ENCODE peak calls at places on chromosomes 13 and 19, in seven cellular contexts. D is stomach, O is spleen, Y is H1, F is prostate gland, G is breast epithelium, W is sigmoid colon. K is an unnamed sample.

GRCh38 chr19:55082023-55082851 is 6.6 kb downstream of the EPS8L1 start:
- DNase-seq in D (no peak), O (no peak), Y (peak; percentile 74), F (no peak), G (no peak), W (no peak), K (no peak)

GRCh38 chr19:35729021-35729420 is 11.2 kb downstream of the KMT2B start:
- DNase-seq in D (no peak), O (no peak), Y (no peak), F (no peak), G (no peak), W (no peak), K (no peak)

GRCh38 chr19:33032218-33032781 is 32.4 kb downstream of the RHPN2 start:
- DNase-seq in D (no peak), O (no peak), Y (no peak), F (peak; percentile 72), G (no peak), W (no peak), K (no peak)

GRCh38 chr13:101511766-101512165 is 59.3 kb downstream of the ITGBL1 start:
- DNase-seq in D (no peak), O (no peak), Y (no peak), F (no peak), G (no peak), W (no peak), K (no peak)

GRCh38 chr19:54905908-54906511 is at the start of gene NCR1:
- DNase-seq in D (no peak), O (peak; percentile 77), Y (no peak), F (no peak), G (no peak), W (no peak), K (no peak)

GRCh38 chr13:93466502-93467036 is 240.0 kb downstream of the GPC6 start:
- DNase-seq in D (no peak), O (no peak), Y (no peak), F (no peak), G (no peak), W (no peak), K (no peak)

GRCh38 chr13:46866150-46866549 is 30.7 kb downstream of the HTR2A start:
- DNase-seq in D (no peak), O (no peak), Y (no peak), F (no peak), G (no peak), W (peak; percentile 74), K (no peak)

GRCh38 chr19:17775991-17776803 is 18.7 kb upstream of the B3GNT3 start:
- DNase-seq in D (no peak), O (peak; percentile 85), Y (no peak), F (no peak), G (no peak), W (no peak), K (no peak)

GRCh38 chr19:47305309-47305751 is 4.3 kb upstream of the C5AR1 start:
- DNase-seq in D (peak; percentile 73), O (peak; percentile 88), Y (peak; percentile 96), F (no peak), G (no peak), W (peak; percentile 83), K (peak; percentile 91)

GRCh38 chr13:96052655-96053002 is 572 bp downstream of the UGGT2 start:
- DNase-seq in D (no peak), O (no peak), Y (peak; percentile 70), F (no peak), G (no peak), W (no peak), K (no peak)

DNA sequence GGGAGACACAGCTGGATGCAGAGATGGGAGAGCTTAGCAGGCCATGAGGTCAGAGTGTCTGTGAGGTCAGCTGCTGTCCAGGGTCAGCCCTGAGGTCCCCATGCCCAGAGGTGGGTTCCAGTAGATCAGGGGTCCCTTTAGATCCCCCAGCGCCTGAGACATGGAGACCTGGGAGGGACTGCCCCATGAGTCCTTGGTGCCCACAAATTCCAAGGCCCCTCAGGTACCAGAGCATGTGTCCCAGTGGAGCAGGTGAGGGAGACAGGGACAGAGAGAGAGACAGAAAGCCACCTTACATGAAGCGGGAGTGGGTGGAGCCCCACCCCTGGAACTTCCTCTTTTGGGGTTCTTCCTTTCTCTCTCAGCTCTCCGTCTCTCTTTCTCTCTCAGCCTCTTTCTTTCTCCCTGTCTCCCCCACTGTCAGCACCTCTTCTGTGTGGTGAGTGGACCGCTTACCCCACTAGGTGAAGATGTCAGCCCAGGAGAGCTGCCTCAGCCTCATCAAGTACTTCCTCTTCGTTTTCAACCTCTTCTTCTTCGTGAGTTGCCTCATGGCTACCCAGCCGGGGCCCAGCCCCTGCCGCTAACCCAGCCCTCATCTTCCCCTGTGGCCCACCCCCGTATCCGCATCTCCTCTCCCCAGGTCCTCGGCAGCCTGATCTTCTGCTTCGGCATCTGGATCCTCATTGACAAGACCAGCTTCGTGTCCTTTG is at the start of gene CD37:
- DNase-seq in D (peak; percentile 33), O (peak; percentile 90), Y (no peak), F (no peak), G (peak; percentile 18), W (no peak), K (peak; percentile 74)
- TF ChIP-seq POLR2AphosphoS5 in D (no peak), O (peak; percentile 49), Y (no peak), F (no peak), G (no peak), W (no peak), K (no peak)

GRCh38 chr19:52028780-52029123 is 573 bp upstream of the ZNF614 start:
- DNase-seq in D (no peak), O (no peak), Y (no peak), F (no peak), G (no peak), W (no peak), K (no peak)

GRCh38 chr19:52034051-52034728 is 6.0 kb upstream of the ZNF614 start:
- DNase-seq in D (no peak), O (no peak), Y (no peak), F (no peak), G (no peak), W (no peak), K (no peak)

DNA sequence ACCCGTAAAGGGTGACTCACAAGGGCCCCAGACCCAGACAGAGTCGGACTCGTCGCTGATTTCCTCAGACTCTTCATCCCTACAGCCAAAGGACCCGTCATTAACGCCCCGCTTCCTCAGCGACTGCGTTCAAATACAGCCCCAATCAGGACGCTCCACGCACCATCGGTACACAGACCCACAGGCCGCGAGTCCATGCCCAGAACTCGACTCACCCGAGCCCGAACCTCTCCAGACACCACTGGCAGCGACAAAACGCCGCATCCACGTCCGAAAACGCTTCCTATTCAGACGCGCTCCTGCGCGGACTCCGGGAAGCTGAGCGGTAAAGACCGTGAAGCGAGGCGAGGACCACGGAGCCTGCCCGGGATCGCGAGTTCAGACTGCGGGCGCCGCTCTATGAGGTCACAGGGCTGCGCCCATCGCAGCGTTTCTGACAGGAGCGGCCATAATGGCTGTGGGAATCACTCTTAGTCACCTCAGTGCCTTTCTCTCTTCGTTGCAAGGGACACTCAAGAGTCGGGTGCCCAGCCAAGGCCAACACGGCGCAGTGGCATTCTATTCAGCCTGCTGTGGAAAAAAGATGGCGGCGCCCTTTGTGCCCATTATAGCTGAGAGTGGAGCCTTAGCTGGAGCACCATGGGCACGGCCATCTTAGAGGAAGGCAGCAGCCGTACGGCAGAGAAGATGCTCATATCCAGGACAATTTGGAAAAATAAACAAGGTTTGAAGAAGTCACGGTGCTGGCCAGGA is at the start of gene ZNF614:
- DNase-seq in D (peak; percentile 87), O (peak; percentile 97), Y (peak; percentile 95), F (peak; percentile 85), G (peak; percentile 71), W (peak; percentile 90), K (peak; percentile 89)
- TF ChIP-seq POLR2A in D (no peak), O (no peak), Y (no peak), F (peak; percentile 27), G (peak; percentile 25), W (peak; percentile 9), K (no peak)

GRCh38 chr19:6535558-6536137 is 4.8 kb downstream of the TNFSF9 start:
- DNase-seq in D (no peak), O (no peak), Y (no peak), F (no peak), G (no peak), W (no peak), K (no peak)

GRCh38 chr19:6536138-6536671 is 5.4 kb downstream of the TNFSF9 start:
- DNase-seq in D (peak; percentile 50), O (peak; percentile 80), Y (peak; percentile 77), F (no peak), G (peak; percentile 36), W (no peak), K (no peak)

GRCh38 chr19:6533000-6533328 is 2.1 kb downstream of the TNFSF9 start:
- DNase-seq in D (no peak), O (no peak), Y (no peak), F (no peak), G (no peak), W (no peak), K (no peak)

GRCh38 chr19:6533746-6534418 is 3.1 kb downstream of the TNFSF9 start:
- DNase-seq in D (no peak), O (no peak), Y (peak; percentile 65), F (no peak), G (no peak), W (no peak), K (no peak)

GRCh38 chr19:6534451-6535093 is 3.7 kb downstream of the TNFSF9 start:
- DNase-seq in D (no peak), O (peak; percentile 73), Y (peak; percentile 71), F (no peak), G (no peak), W (no peak), K (no peak)
- TF ChIP-seq POLR2AphosphoS5 in D (no peak), O (no peak), Y (no peak), F (no peak), G (no peak), W (no peak), K (no peak)

GRCh38 chr13:92188574-92188973 is 790.2 kb downstream of the GPC5 start:
- DNase-seq in D (no peak), O (no peak), Y (no peak), F (no peak), G (no peak), W (no peak), K (no peak)
- TF ChIP-seq POLR2A in D (no peak), O (no peak), Y (no peak), F (no peak), G (no peak), W (no peak), K (no peak)

DNA sequence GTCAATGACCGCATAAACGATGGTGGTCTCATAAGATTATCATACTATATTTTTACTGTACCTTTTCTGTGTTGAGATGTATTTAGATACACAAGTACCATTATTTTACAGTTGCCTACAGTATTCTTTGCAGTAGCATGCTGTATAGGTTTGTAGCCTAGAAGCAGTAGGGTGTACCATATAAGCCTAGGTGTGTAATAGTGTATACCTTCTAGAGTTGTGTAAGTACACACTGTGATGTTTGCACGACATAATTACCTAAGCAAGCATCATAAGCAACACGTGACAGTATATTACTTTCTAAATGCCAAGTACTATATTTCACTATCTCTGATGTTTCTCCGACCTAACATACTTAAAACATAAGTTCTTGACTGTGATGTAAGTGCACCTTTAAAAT is 2.7 kb downstream of the LPAR6 start:
- DNase-seq in D (no peak), O (no peak), Y (no peak), F (no peak), G (no peak), W (no peak), K (no peak)
- TF ChIP-seq POLR2AphosphoS5 in D (no peak), O (no peak), Y (no peak), F (peak; percentile 75), G (no peak), W (no peak), K (no peak)

GRCh38 chr19:57435062-57435978 is at the start of gene ZNF749:
- DNase-seq in D (peak; percentile 98), O (peak; percentile 96), Y (peak; percentile 97), F (peak; percentile 99), G (peak; percentile 99), W (peak; percentile 99), K (peak; percentile 99)
- TF ChIP-seq POLR2A in D (no peak), O (no peak), Y (peak; percentile 52), F (no peak), G (no peak), W (no peak), K (no peak)